ENCODE peak calls at places on chromosome 7, in eight cellular contexts. O is glutamatergic neuron; Y is activated CD8-positive, alpha-beta memory T cell treated with anti-CD3 and anti-CD28 coated beads for 1 hour; K is foreskin fibroblast; R is activated T-helper 1 cell treated with Interleukin-2 at 50 U/mL for 16 hours; M is A549; D is AG09319; U is AG20443. V is an unnamed sample.
A peak's percentile ranks its signal among the peaks of the same experiment; 100 is the strongest.

GRCh38 chr7:123242467-123243097 is 42.8 kb upstream of the SLC13A1 start:
- DNase-seq in O (no peak), Y (no peak), K (no peak), R (no peak), M (no peak), D (no peak), U (no peak), V (no peak)

GRCh38 chr7:95686109-95686508 is 86.2 kb upstream of the DYNC1I1 start:
- DNase-seq in O (peak; percentile 26), Y (no peak), K (peak; percentile 26), R (no peak), M (peak; percentile 19), D (peak; percentile 19), U (peak; percentile 53), V (no peak)

GRCh38 chr7:155815332-155816191 is 3.3 kb upstream of the SHH start:
- DNase-seq in O (peak; percentile 87), Y (no peak), K (no peak), R (no peak), M (peak; percentile 81), D (no peak), U (peak; percentile 81), V (peak; percentile 24)

GRCh38 chr7:16804674-16805439 is at the start of gene AGR2:
- DNase-seq in O (no peak), Y (no peak), K (no peak), R (no peak), M (peak; percentile 43), D (no peak), U (no peak), V (no peak)

GRCh38 chr7:30772984-30773383 is 1.8 kb downstream of the MINDY4 start:
- DNase-seq in O (no peak), Y (no peak), K (no peak), R (no peak), M (no peak), D (no peak), U (no peak), V (no peak)

GRCh38 chr7:47934831-47935230 is 13.4 kb downstream of the PKD1L1 start:
- DNase-seq in O (no peak), Y (no peak), K (no peak), R (no peak), M (no peak), D (no peak), U (no peak), V (no peak)

GRCh38 chr7:73742753-73743641 is 4.4 kb upstream of the ABHD11 start:
- DNase-seq in O (peak; percentile 58), Y (no peak), K (no peak), R (no peak), M (no peak), D (no peak), U (peak; percentile 40), V (no peak)

GRCh38 chr7:100493476-100494264 is 9.9 kb downstream of the NYAP1 start:
- DNase-seq in O (peak; percentile 71), Y (no peak), K (no peak), R (peak; percentile 46), M (no peak), D (no peak), U (peak; percentile 8), V (peak; percentile 58)

GRCh38 chr7:50367098-50367497 is 62.6 kb downstream of the IKZF1 start:
- DNase-seq in O (no peak), Y (no peak), K (no peak), R (no peak), M (no peak), D (no peak), U (no peak), V (no peak)

GRCh38 chr7:66366701-66367100 is 161.6 kb downstream of the TPST1 start:
- DNase-seq in O (no peak), Y (no peak), K (no peak), R (no peak), M (no peak), D (no peak), U (no peak), V (no peak)

GRCh38 chr7:105876964-105877601 is 684 bp upstream of the ATXN7L1 start:
- DNase-seq in O (peak; percentile 60), Y (no peak), K (peak; percentile 37), R (no peak), M (peak; percentile 52), D (no peak), U (peak; percentile 48), V (no peak)